ENCODE peak calls at places on chromosomes 7 and 10, in six cellular contexts. M is type B pancreatic cell; L is OCI-LY7; I is CD4-positive, alpha-beta T cell; O is astrocyte; W is epithelial cell of esophagus. T is an unnamed sample.

GRCh38 chr10:72239409-72239808 is 23.3 kb upstream of the ASCC1 start:
- DNase-seq in W (no peak), I (no peak), O (no peak), L (no peak), M (no peak), T (no peak)

GRCh38 chr7:138829335-138829734 is 31.3 kb upstream of the ATP6V0A4 start:
- DNase-seq in I (no peak), O (no peak), W (no peak), L (no peak), M (no peak), T (no peak)

GRCh38 chr7:54477083-54477482 is 65.1 kb upstream of the VSTM2A start:
- DNase-seq in I (no peak), L (peak; percentile 1), W (no peak), O (no peak), M (no peak), T (no peak)

GRCh38 chr10:118339096-118339495 is 3.0 kb downstream of the FAM204A start:
- DNase-seq in W (no peak), L (no peak), M (no peak), O (no peak), I (no peak), T (no peak)

GRCh38 chr7:130493275-130493868 is 1.5 kb downstream of the MEST start:
- DNase-seq in M (no peak), O (no peak), W (peak; percentile 15), L (no peak), I (no peak), T (no peak)

GRCh38 chr10:3111626-3112220 is 44.4 kb downstream of the PFKP start:
- DNase-seq in M (no peak), L (no peak), W (no peak), O (no peak), I (no peak), T (no peak)

GRCh38 chr7:124033093-124033806 is 383 bp upstream of the TMEM229A start:
- DNase-seq in M (peak; percentile 76), L (no peak), O (no peak), I (no peak), W (no peak), T (no peak)

GRCh38 chr7:1899201-1899600 is 229.1 kb downstream of the ELFN1 start:
- DNase-seq in I (no peak), M (no peak), W (no peak), L (no peak), O (peak; percentile 94), T (no peak)

GRCh38 chr10:119786117-119786769 is 60.4 kb downstream of the INPP5F start:
- DNase-seq in I (no peak), O (peak; percentile 91), W (peak; percentile 5), L (no peak), M (no peak), T (no peak)

GRCh38 chr7:158847451-158847866 is 8.9 kb upstream of the DYNC2I1 start:
- DNase-seq in O (no peak), L (no peak), I (no peak), W (no peak), M (no peak), T (no peak)

GRCh38 chr10:30562787-30563186 is 66.8 kb downstream of the LYZL2 start:
- DNase-seq in O (no peak), W (peak; percentile 64), M (no peak), L (no peak), I (no peak), T (no peak)

GRCh38 chr7:56033671-56034432 is 17.4 kb downstream of the PSPH start:
- DNase-seq in L (peak; percentile 85), M (peak; percentile 86), O (peak; percentile 56), I (peak; percentile 70), W (peak; percentile 73), T (peak; percentile 86)

GRCh38 chr7:69599879-69600764 is 1.8 kb downstream of the AUTS2 start:
- DNase-seq in M (no peak), L (peak; percentile 60), O (peak; percentile 16), W (no peak), I (no peak), T (no peak)

GRCh38 chr10:77666821-77667220 is 29.2 kb upstream of the KCNMA1 start:
- DNase-seq in W (no peak), O (peak; percentile 29), L (no peak), M (no peak), I (no peak), T (no peak)

GRCh38 chr7:95004618-95005282 is 97.4 kb downstream of the PPP1R9A start:
- DNase-seq in I (no peak), O (peak; percentile 35), L (no peak), M (no peak), W (no peak), T (no peak)

GRCh38 chr7:40815512-40815911 is 680.7 kb downstream of the SUGCT start:
- DNase-seq in O (peak; percentile 75), M (no peak), W (peak; percentile 92), I (no peak), L (no peak), T (no peak)

GRCh38 chr10:124653811-124654651 is 90.1 kb downstream of the FAM53B start:
- DNase-seq in O (peak; percentile 18), I (no peak), L (no peak), W (peak; percentile 86), M (no peak), T (no peak)
- TF ChIP-seq CTCF in O (no peak), I (no peak), L (no peak), W (no peak), M (no peak), T (no peak)

GRCh38 chr10:102119417-102120141 is 589 bp downstream of the LDB1 start:
- DNase-seq in W (peak; percentile 77), M (no peak), L (peak; percentile 69), O (peak; percentile 58), I (peak; percentile 40), T (no peak)

GRCh38 chr10:102118867-102119266 is 1.3 kb downstream of the LDB1 start:
- DNase-seq in M (no peak), L (peak; percentile 70), O (no peak), I (no peak), W (peak; percentile 23), T (no peak)

GRCh38 chr10:102120987-102121738 is 995 bp upstream of the LDB1 start:
- DNase-seq in O (peak; percentile 71), M (peak; percentile 81), W (peak; percentile 30), L (no peak), I (peak; percentile 16), T (no peak)

GRCh38 chr10:102121739-102122372 is 1.7 kb upstream of the LDB1 start:
- DNase-seq in L (no peak), O (no peak), M (no peak), I (no peak), W (no peak), T (no peak)

DNA sequence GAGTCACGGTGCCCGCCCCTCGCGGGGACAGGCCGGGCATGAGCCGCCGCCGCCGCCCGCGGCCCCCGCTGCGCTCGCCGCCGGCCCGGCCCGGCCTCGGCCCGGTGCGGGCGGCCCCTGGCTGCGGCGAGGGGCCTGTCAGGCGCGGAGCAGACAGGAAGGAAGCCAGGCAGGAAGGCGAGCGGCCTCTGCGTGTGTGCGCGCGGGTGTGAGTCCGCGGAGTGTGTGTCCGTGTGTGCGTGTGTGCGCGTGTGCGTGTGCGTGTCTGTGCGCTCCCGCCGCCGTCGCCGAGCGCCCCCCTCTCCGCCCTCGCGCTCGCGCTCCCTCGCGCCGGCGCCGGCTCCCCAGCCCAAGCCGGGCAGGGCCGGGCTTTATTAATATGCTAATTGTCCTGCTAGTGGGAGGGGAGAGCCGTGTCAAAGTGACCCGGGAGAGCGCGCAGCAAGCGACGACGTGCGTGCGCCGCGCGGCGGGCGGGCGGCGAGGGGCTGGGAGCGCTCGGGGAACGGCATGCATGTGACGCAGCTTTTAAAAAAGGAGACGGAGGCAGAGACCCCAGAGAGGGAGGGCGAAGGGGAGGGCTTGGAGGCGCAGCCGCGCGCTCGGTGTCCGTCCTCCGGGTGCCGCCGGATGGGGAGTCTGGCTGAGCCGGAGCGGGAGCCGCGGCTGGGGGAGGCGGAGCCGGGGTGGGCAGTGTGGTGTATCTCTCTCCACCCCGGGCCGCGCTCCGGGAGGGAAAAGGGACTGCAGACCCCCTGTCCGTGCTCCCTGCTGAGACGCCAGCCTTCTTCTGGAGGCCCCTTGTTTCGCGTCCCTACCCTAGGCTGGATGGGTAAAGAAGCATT is at the start of gene LDB1:
- DNase-seq in L (peak; percentile 85), M (peak; percentile 85), O (peak; percentile 57), I (peak; percentile 72), W (peak; percentile 80), T (peak; percentile 91)
- TF ChIP-seq CTCF in L (peak; percentile 28), M (no peak), O (no peak), I (no peak), W (no peak), T (peak; percentile 9)

GRCh38 chr10:50988792-50989191 is 85.5 kb upstream of the PRKG1 start:
- DNase-seq in O (no peak), M (no peak), L (no peak), W (no peak), I (no peak), T (no peak)
- TF ChIP-seq CTCF in O (peak; percentile 42), M (peak; percentile 72), L (peak; percentile 79), W (peak; percentile 26), I (peak; percentile 1), T (peak; percentile 61)

GRCh38 chr7:127884066-127884559 is 147.1 kb downstream of the LRRC4 start:
- DNase-seq in O (no peak), M (no peak), W (no peak), L (no peak), I (no peak), T (no peak)
- TF ChIP-seq CTCF in O (no peak), M (peak; percentile 30), W (no peak), L (no peak), I (no peak), T (no peak)